ENCODE peak calls at places on chromosomes 6 and 20, in four cellular contexts. C is ELR; K is GM04503; I is stimulated activated CD4-positive, alpha-beta T cell treated with anti-CD3 and anti-CD28 coated beads, Interleukin-2, amount 100 ng/mL, for 48 hours. Q is an unnamed sample.

GRCh38 chr6:134347916-134348805 is 30.2 kb upstream of the SGK1 start:
- DNase-seq in C (peak), K (peak), I (no peak), Q (no peak)

GRCh38 chr6:119598883-119599282 is 249.3 kb upstream of the MAN1A1 start:
- DNase-seq in C (no peak), K (no peak), I (no peak), Q (no peak)

GRCh38 chr6:137867685-137868509 is 838 bp downstream of the TNFAIP3 start:
- DNase-seq in C (peak), K (no peak), I (no peak), Q (peak)

GRCh38 chr6:136284909-136285308 is 4.7 kb downstream of the BCLAF1 start:
- DNase-seq in C (peak), K (peak), I (no peak), Q (no peak)

GRCh38 chr6:4935486-4935885 is 68.4 kb downstream of the RPP40 start:
- DNase-seq in C (no peak), K (no peak), I (peak), Q (no peak)

GRCh38 chr20:43787937-43788336 is 61.1 kb upstream of the GTSF1L start:
- DNase-seq in C (no peak), K (no peak), I (no peak), Q (no peak)

GRCh38 chr6:35611235-35611634 is 77.5 kb downstream of the FKBP5 start:
- DNase-seq in C (no peak), K (peak), I (peak), Q (no peak)

GRCh38 chr20:50799890-50800550 is 5.2 kb downstream of the BCAS4 start:
- DNase-seq in C (no peak), K (no peak), I (no peak), Q (no peak)

GRCh38 chr6:21999012-21999528 is 297.8 kb downstream of the PRL start:
- DNase-seq in C (peak), K (peak), I (no peak), Q (no peak)

GRCh38 chr6:39184906-39185580 is 44.2 kb downstream of the KCNK5 start:
- DNase-seq in C (no peak), K (no peak), I (no peak), Q (no peak)

GRCh38 chr6:137342607-137343186 is 123.5 kb upstream of the IFNGR1 start:
- DNase-seq in C (no peak), K (no peak), I (no peak), Q (no peak)

GRCh38 chr20:18416478-18416877 is 50.4 kb downstream of the DZANK1 start:
- DNase-seq in C (no peak), K (no peak), I (no peak), Q (no peak)

GRCh38 chr20:23367770-23368169 is 5.8 kb downstream of the GZF1 start:
- DNase-seq in C (peak), K (no peak), I (no peak), Q (no peak)

GRCh38 chr6:119148102-119148824 is 69.8 kb upstream of the FAM184A start:
- DNase-seq in C (peak), K (peak), I (no peak), Q (no peak)

GRCh38 chr6:83368582-83368981 is 62.3 kb downstream of the ME1 start:
- DNase-seq in C (no peak), K (no peak), I (no peak), Q (no peak)

GRCh38 chr6:35727206-35727934 is 9.5 kb upstream of the ARMC12 start:
- DNase-seq in C (peak), K (no peak), I (no peak), Q (peak)

GRCh38 chr6:32609731-32610640 is 20.3 kb upstream of the HLA-DRB1 start:
- DNase-seq in C (peak), K (peak), I (peak), Q (no peak)

GRCh38 chr6:124974770-124975377 is 12.6 kb downstream of the RNF217 start:
- DNase-seq in C (no peak), K (no peak), I (no peak), Q (no peak)

GRCh38 chr6:26216886-26217713 is 129.9 kb downstream of the HFE start:
- DNase-seq in C (peak), K (no peak), I (peak), Q (peak)

GRCh38 chr6:74731921-74732320 is 473.9 kb downstream of the COL12A1 start:
- DNase-seq in C (no peak), K (peak), I (no peak), Q (no peak)

Q was measured in cardiac septum.